ENCODE peak calls at places on chromosomes 12 and 14, in four cellular contexts. One of them, this sample, is unnamed.

GRCh38 chr12:48352157-48352775 is 1.5 kb upstream of the ZNF641 start:
- DNase-seq in Peyer's patch: no peak
- DNase-seq in A549: no peak
- DNase-seq in prostate gland: no peak
- DNase-seq in this sample: no peak

GRCh38 chr14:51872396-51872795 is 12.0 kb downstream of the GNG2 start:
- DNase-seq in Peyer's patch: no peak
- DNase-seq in A549: no peak
- DNase-seq in prostate gland: no peak
- DNase-seq in this sample: no peak

GRCh38 chr14:89256951-89257350 is 160.1 kb downstream of the FOXN3 start:
- DNase-seq in Peyer's patch: no peak
- DNase-seq in A549: no peak
- DNase-seq in prostate gland: no peak
- DNase-seq in this sample: no peak

GRCh38 chr14:26687438-26687837 is 89.6 kb upstream of the NOVA1 start:
- DNase-seq in Peyer's patch: no peak
- DNase-seq in A549: no peak
- DNase-seq in prostate gland: no peak
- DNase-seq in this sample: no peak

GRCh38 chr14:37592288-37593274 is 2.5 kb downstream of the FOXA1 start:
- DNase-seq in Peyer's patch: no peak
- DNase-seq in A549: peak; percentile 67
- DNase-seq in prostate gland: no peak
- DNase-seq in this sample: no peak

GRCh38 chr12:7265251-7265650 is 38.6 kb upstream of the ACSM4 start:
- DNase-seq in Peyer's patch: no peak
- DNase-seq in A549: no peak
- DNase-seq in prostate gland: peak; percentile 13
- DNase-seq in this sample: no peak

GRCh38 chr14:62691613-62692489 is 353.4 kb downstream of the KCNH5 start:
- DNase-seq in Peyer's patch: no peak
- DNase-seq in A549: peak; percentile 96
- DNase-seq in prostate gland: peak; percentile 86
- DNase-seq in this sample: no peak

GRCh38 chr12:124240493-124240892 is 54.4 kb upstream of the RFLNA start:
- DNase-seq in Peyer's patch: no peak
- DNase-seq in A549: peak; percentile 35
- DNase-seq in prostate gland: no peak
- DNase-seq in this sample: no peak

GRCh38 chr14:50773632-50774541 is 57.1 kb downstream of the NIN start:
- DNase-seq in Peyer's patch: no peak
- DNase-seq in A549: peak; percentile 33
- DNase-seq in prostate gland: peak; percentile 68
- DNase-seq in this sample: no peak

GRCh38 chr12:18552829-18553228 is 185.0 kb downstream of the PLCZ1 start:
- DNase-seq in Peyer's patch: no peak
- DNase-seq in A549: no peak
- DNase-seq in prostate gland: no peak
- DNase-seq in this sample: no peak

GRCh38 chr14:63438065-63438757 is 105.0 kb downstream of the PPP2R5E start:
- DNase-seq in Peyer's patch: no peak
- DNase-seq in A549: peak; percentile 81
- DNase-seq in prostate gland: peak; percentile 91
- DNase-seq in this sample: no peak

GRCh38 chr12:57135487-57135886 is 7.2 kb downstream of the LRP1 start:
- DNase-seq in Peyer's patch: no peak
- DNase-seq in A549: no peak
- DNase-seq in prostate gland: no peak
- DNase-seq in this sample: no peak

GRCh38 chr14:75238728-75239455 is 39.7 kb upstream of the FOS start:
- DNase-seq in Peyer's patch: no peak
- DNase-seq in A549: peak; percentile 17
- DNase-seq in prostate gland: peak; percentile 24
- DNase-seq in this sample: no peak
- TF ChIP-seq CTCF in Peyer's patch: no peak
- TF ChIP-seq CTCF in A549: no peak
- TF ChIP-seq CTCF in prostate gland: no peak
- TF ChIP-seq CTCF in this sample: no peak

GRCh38 chr12:110467847-110468211 is 228 bp downstream of the GPN3 start:
- DNase-seq in Peyer's patch: no peak
- DNase-seq in A549: no peak
- DNase-seq in prostate gland: no peak
- DNase-seq in this sample: no peak
- TF ChIP-seq POLR2A in Peyer's patch: peak; percentile 48
- TF ChIP-seq POLR2A in A549: no peak
- TF ChIP-seq POLR2A in prostate gland: no peak
- TF ChIP-seq POLR2A in this sample: peak; percentile 90

DNA sequence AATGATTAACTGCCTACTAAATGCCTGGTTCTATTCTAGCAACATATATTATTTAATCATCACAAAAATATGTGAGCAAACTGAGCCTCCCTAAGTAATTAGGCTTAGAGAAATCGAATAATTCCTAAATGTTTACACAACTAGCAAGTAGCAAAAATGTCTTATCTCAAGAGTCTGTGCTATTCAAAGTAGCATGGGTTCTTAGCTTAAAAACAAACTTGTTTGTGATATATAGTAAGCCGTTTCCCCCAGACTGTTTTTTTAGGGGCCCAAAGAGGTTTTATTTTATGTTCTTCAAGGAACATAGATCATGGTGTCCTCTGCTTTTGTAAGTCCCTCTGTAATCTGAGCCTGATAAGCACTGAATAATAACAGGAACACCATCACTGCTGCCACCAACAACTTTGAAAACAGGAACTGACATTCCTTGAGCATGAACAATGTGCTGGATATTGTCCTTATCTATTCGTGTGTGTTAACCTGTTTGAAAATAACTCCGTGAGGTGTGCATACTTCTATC is 67.4 kb downstream of the DERA start:
- DNase-seq in Peyer's patch: no peak
- DNase-seq in A549: no peak
- DNase-seq in prostate gland: no peak
- DNase-seq in this sample: no peak
- H3K27ac ChIP-seq in Peyer's patch: peak overlapping the region; percentile 51
- H3K27ac ChIP-seq in A549: no peak overlapping the region
- H3K27ac ChIP-seq in prostate gland: no peak overlapping the region
- H3K27ac ChIP-seq in this sample: peak overlapping the region; percentile 30

DNA sequence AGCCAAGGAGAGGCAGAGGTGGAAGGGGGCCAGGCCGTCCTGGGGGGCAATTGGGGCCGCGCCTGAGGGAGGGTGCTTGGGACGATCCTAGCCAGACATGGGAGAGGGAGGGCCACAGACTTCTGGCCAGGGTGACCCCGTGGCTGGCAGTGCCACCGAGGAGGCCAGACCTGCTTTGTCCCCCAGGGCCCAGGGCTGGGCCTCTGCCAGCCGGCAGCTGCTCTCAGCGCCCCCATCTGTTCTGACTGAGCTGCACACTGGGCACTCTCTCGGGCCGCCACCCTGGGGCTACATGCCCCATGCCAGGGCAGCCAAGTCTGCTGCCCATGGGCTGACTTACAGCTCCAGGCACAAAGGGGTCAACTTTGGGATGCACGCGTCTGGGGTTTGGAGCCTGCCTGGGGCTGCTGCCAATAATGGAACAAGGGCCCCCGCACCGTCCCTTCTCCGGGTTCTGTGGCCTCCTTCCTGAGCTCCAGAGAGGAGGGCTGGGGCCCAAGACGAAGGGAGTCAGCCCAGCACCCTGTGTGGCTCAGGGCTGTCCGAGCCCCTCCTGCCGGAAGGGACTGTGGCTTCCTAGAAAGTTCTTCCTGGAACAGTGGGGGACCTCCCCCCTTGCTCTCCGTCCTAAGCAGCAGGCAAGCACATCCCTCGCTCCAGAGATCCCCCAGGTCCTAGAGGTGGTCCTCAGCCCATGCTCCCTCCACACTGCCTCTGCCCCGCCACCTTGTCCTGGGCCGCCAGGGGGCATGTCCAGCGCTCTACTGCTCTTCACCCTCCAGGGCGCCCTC is 1.1 kb downstream of the ADSS1 start:
- DNase-seq in Peyer's patch: no peak
- DNase-seq in A549: peak; percentile 68
- DNase-seq in prostate gland: no peak
- DNase-seq in this sample: no peak
- TF ChIP-seq CTCF in Peyer's patch: peak; percentile 23
- TF ChIP-seq CTCF in A549: peak; percentile 34
- TF ChIP-seq CTCF in prostate gland: no peak
- TF ChIP-seq CTCF in this sample: no peak

GRCh38 chr14:22518073-22518472 is 71.0 kb downstream of the DAD1 start:
- DNase-seq in Peyer's patch: no peak
- DNase-seq in A549: no peak
- DNase-seq in prostate gland: no peak
- DNase-seq in this sample: no peak
- TF ChIP-seq POLR2A in Peyer's patch: no peak
- TF ChIP-seq POLR2A in A549: no peak
- TF ChIP-seq POLR2A in prostate gland: no peak
- TF ChIP-seq POLR2A in this sample: no peak

DNA sequence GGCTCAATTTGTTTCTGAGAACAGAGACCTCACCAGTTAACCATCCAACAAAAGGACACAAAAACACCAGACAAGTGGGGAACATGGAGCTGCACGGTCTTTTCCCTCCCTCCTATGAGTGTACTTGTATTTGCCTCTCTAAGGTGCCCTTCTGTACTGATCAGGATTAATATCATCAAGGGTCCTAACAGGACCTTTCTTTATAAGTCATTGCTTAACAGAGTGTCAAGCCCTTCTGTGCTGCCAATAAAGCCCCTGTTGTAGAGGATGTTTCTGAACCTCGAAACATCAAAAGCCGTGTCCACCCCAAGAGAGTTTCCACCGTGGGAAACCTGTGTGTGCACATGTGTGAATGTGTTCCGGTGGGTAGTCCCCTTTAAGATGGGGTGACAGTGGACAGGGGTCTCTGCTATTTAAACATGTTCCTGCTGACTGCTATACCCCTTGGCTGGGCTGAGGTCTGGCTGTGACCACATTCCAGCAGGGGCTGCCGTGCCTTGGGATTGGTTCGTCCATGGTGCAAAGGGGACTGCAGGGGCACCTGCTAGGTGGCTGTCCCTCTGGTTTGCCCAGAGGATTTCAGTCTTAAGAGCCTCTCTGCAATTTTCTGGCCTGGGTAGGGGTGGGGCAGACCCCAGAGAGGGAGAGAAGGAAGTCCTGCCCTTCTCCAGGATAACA is 6.0 kb downstream of the ESRRB start:
- DNase-seq in Peyer's patch: no peak
- DNase-seq in A549: no peak
- DNase-seq in prostate gland: no peak
- DNase-seq in this sample: no peak
- H3K27ac ChIP-seq in Peyer's patch: no peak overlapping the region
- H3K27ac ChIP-seq in A549: no peak overlapping the region
- H3K27ac ChIP-seq in prostate gland: no peak overlapping the region
- H3K27ac ChIP-seq in this sample: no peak overlapping the region

GRCh38 chr14:33901429-33902155 is 49.3 kb downstream of the EGLN3 start:
- DNase-seq in Peyer's patch: no peak
- DNase-seq in A549: no peak
- DNase-seq in prostate gland: no peak
- DNase-seq in this sample: no peak
- TF ChIP-seq CTCF in Peyer's patch: no peak
- TF ChIP-seq CTCF in A549: no peak
- TF ChIP-seq CTCF in prostate gland: no peak
- TF ChIP-seq CTCF in this sample: no peak

DNA sequence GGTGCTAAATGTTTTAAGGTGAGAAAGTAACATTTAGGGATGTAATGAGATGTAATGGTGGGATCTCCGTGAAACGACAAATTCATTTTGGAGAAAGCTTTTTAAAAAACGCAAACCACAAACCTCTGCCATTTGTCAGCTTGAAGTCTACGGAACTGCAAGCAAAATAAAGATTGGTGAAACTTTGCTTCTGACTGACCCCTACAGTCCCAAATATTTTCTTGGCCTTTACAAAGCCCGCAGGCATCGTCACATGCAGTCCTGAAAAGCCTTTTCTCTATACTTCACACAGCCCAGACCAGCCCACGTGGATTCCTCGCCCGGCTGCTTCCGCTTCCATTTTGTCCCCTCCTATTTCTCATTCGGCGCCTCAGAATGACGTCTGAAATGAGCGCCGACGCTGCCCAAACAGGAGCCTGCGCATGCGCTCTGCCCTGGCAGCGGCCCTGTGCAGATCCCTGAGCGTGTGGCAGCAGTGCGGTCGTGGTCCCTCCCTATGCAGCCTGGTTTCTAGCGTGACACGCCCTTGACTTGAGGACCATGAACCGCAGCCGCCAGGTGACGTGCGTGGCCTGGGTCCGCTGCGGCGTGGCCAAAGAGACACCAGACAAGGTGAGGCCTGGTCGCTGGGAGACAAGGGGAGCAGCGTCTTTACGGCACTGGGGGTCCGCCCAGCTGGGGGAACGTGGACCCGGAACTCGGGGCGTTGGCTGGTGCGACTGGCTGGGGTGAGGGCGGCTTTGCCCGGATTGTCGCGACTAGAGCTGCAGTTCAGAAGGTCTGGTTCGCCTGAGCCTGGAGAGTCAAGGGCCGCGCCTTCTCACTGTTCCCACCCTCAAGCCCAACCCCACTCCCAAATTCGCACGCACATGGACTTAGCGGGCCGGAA is at the start of gene PWP1:
- DNase-seq in Peyer's patch: peak; percentile 96
- DNase-seq in A549: peak; percentile 97
- DNase-seq in prostate gland: peak; percentile 94
- DNase-seq in this sample: peak; percentile 77
- TF ChIP-seq POLR2A in Peyer's patch: peak; percentile 62
- TF ChIP-seq POLR2A in A549: peak; percentile 92
- TF ChIP-seq POLR2A in prostate gland: peak; percentile 50
- TF ChIP-seq POLR2A in this sample: no peak

GRCh38 chr12:28026701-28027100 is 54.2 kb upstream of the PTHLH start:
- DNase-seq in Peyer's patch: no peak
- DNase-seq in A549: peak; percentile 59
- DNase-seq in prostate gland: no peak
- DNase-seq in this sample: no peak

GRCh38 chr12:28025821-28026505 is 53.4 kb upstream of the PTHLH start:
- DNase-seq in Peyer's patch: no peak
- DNase-seq in A549: no peak
- DNase-seq in prostate gland: no peak
- DNase-seq in this sample: no peak

GRCh38 chr12:28021704-28022103 is 49.2 kb upstream of the PTHLH start:
- DNase-seq in Peyer's patch: no peak
- DNase-seq in A549: peak; percentile 91
- DNase-seq in prostate gland: no peak
- DNase-seq in this sample: no peak

GRCh38 chr12:28023156-28023887 is 50.8 kb upstream of the PTHLH start:
- DNase-seq in Peyer's patch: no peak
- DNase-seq in A549: peak; percentile 87
- DNase-seq in prostate gland: no peak
- DNase-seq in this sample: no peak

DNA sequence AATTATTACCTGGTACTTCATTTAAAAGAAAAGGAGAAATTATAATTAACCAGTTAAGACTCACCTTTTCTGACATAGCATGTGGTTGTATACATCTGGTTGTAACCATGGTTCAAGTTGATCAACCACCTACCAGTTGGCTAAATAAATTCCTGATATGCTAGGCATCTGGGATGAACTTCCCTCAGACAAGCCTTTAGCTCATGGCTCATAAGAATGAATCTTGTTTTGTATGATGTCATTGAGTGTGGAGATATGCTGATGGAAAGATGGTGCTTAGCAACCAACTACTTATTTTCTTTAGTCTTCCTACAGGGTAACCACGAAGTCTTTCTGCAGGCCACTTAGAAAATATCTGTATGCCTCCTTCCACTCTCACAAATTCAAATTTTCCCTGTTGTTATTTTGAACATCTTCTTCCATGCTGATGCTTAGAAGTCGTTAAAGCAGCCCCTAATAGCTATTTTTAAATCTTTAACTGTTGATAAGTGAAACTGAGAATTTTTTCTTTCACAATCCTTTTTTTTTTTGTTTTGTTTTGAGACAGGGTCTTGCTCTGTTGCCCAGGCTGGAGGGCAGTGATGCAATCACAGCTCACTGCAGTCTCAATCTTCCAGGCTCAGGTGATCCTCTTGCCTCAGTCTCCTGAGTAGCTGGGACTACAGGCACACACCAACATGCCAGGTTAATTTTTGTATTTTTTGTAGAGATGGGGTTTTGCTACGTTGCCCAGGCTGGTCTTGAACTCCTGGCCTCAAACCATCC is 51.9 kb upstream of the PTHLH start:
- DNase-seq in Peyer's patch: no peak
- DNase-seq in A549: peak; percentile 75
- DNase-seq in prostate gland: no peak
- DNase-seq in this sample: no peak
- H3K27ac ChIP-seq in Peyer's patch: no peak overlapping the region
- H3K27ac ChIP-seq in A549: peak overlapping the region; percentile 80
- H3K27ac ChIP-seq in prostate gland: no peak overlapping the region
- H3K27ac ChIP-seq in this sample: no peak overlapping the region